ENCODE peak calls at places on chromosomes 16 and 17, in nine cellular contexts. K is cardiac muscle cell; Q is A549; F is HCT116; Z is CD8-positive, alpha-beta T cell; H is fibroblast of lung; T is neural progenitor cell; N is Peyer's patch; S is body of pancreas. J is an unnamed sample.

GRCh38 chr16:87851141-87851587 is 18.1 kb downstream of the SLC7A5 start:
- DNase-seq in S (no peak), Z (no peak), K (no peak), T (no peak), H (no peak), Q (no peak), F (no peak), N (no peak), J (no peak)

GRCh38 chr16:9364721-9365693 is 273.6 kb downstream of the HAPSTR1 start:
- DNase-seq in Q (no peak), Z (no peak), N (peak), K (no peak), H (no peak), F (no peak), S (peak), T (no peak), J (no peak)

GRCh38 chr17:17119533-17119932 is 77.3 kb downstream of the MPRIP start:
- DNase-seq in K (peak), H (peak), N (peak), S (no peak), Z (peak), T (no peak), F (no peak), Q (peak), J (peak)

GRCh38 chr17:70520447-70520846 is 351.1 kb downstream of the KCNJ2 start:
- DNase-seq in F (no peak), Z (no peak), Q (no peak), H (no peak), N (no peak), S (no peak), T (no peak), K (no peak), J (no peak)

GRCh38 chr17:61334673-61335072 is 65.0 kb upstream of the TBX2 start:
- DNase-seq in K (no peak), N (no peak), Q (no peak), H (no peak), Z (no peak), T (no peak), F (no peak), S (no peak), J (no peak)

GRCh38 chr17:83152745-83153611 is 73.6 kb downstream of the METRNL start:
- DNase-seq in K (no peak), F (no peak), H (no peak), Q (no peak), T (no peak), Z (no peak), N (peak), S (peak), J (no peak)

GRCh38 chr17:10118788-10119130 is 79.6 kb downstream of the GAS7 start:
- DNase-seq in K (no peak), T (no peak), Q (no peak), N (no peak), F (no peak), H (no peak), S (no peak), Z (no peak), J (peak)

GRCh38 chr17:4953461-4953961 is 2.6 kb downstream of the ENO3 start:
- DNase-seq in K (peak), Z (no peak), S (no peak), F (no peak), T (no peak), H (peak), Q (no peak), N (no peak), J (no peak)

GRCh38 chr17:1562178-1562643 is 381 bp downstream of the PITPNA start:
- DNase-seq in Q (no peak), N (peak), F (no peak), H (no peak), Z (peak), T (no peak), K (peak), S (peak), J (no peak)

GRCh38 chr16:427295-427694 is 1.8 kb downstream of the RAB11FIP3 start:
- DNase-seq in Z (no peak), S (no peak), H (no peak), N (no peak), T (no peak), K (no peak), F (no peak), Q (no peak), J (no peak)

GRCh38 chr17:79399610-79400144 is 211.2 kb downstream of the RBFOX3 start:
- DNase-seq in H (no peak), Z (no peak), Q (no peak), T (peak), N (no peak), F (no peak), K (no peak), S (no peak), J (no peak)

GRCh38 chr16:35492225-35492624 is 2032.8 kb downstream of the TP53TG3F start:
- DNase-seq in S (no peak), H (no peak), Z (no peak), N (no peak), F (no peak), T (no peak), K (no peak), Q (no peak), J (no peak)

GRCh38 chr17:47776330-47777197 is 43.5 kb downstream of the TBX21 start:
- DNase-seq in N (peak), T (peak), F (peak), K (peak), Q (peak), H (peak), Z (peak), S (peak), J (peak)

GRCh38 chr17:61803796-61804195 is 59.5 kb downstream of the BRIP1 start:
- DNase-seq in Q (no peak), K (no peak), H (no peak), T (no peak), Z (no peak), F (no peak), N (no peak), S (no peak), J (no peak)

GRCh38 chr17:67481808-67482207 is 104.7 kb downstream of the PITPNC1 start:
- DNase-seq in H (peak), F (no peak), T (no peak), K (peak), S (no peak), Z (no peak), N (no peak), Q (no peak), J (no peak)

GRCh38 chr17:46072998-46073397 is 73.9 kb downstream of the STH start:
- DNase-seq in Q (peak), S (no peak), H (peak), F (no peak), N (no peak), T (no peak), Z (no peak), K (peak), J (no peak)

GRCh38 chr16:17447273-17447672 is 23.5 kb downstream of the XYLT1 start:
- DNase-seq in Z (no peak), H (no peak), S (no peak), Q (no peak), T (no peak), N (no peak), K (no peak), F (no peak), J (no peak)

GRCh38 chr16:81457326-81458133 is 12.9 kb downstream of the CMIP start:
- DNase-seq in N (peak), K (peak), F (peak), T (no peak), H (peak), Z (no peak), Q (peak), S (no peak), J (no peak)

GRCh38 chr16:7423436-7423941 is 90.8 kb downstream of the RBFOX1 start:
- DNase-seq in Z (no peak), S (no peak), F (no peak), N (no peak), Q (no peak), H (no peak), K (no peak), T (no peak), J (no peak)

GRCh38 chr17:45895304-45895968 is 1.1 kb downstream of the MAPT start:
- DNase-seq in N (no peak), S (no peak), K (peak), T (peak), H (peak), F (no peak), Z (no peak), Q (peak), J (no peak)

GRCh38 chr16:54489225-54489781 is 202.7 kb upstream of the IRX3 start:
- DNase-seq in K (no peak), F (no peak), N (peak), H (no peak), T (no peak), S (peak), Q (peak), Z (no peak), J (no peak)

GRCh38 chr16:67954421-67955196 is 10.7 kb upstream of the LCAT start:
- DNase-seq in T (no peak), N (no peak), Q (no peak), S (no peak), H (no peak), F (no peak), K (no peak), Z (no peak), J (no peak)

GRCh38 chr17:43645765-43646481 is 15.8 kb downstream of the MEOX1 start:
- DNase-seq in F (no peak), N (peak), S (peak), Q (no peak), Z (peak), T (peak), H (peak), K (peak), J (no peak)

GRCh38 chr17:36152639-36153120 is 23.8 kb downstream of the TBC1D3B start:
- DNase-seq in T (no peak), H (no peak), F (no peak), N (no peak), Z (no peak), Q (peak), S (no peak), K (peak), J (no peak)

GRCh38 chr17:2694381-2695242 is 17.0 kb downstream of the CLUH start:
- DNase-seq in Q (no peak), S (peak), T (no peak), F (no peak), K (no peak), N (peak), H (no peak), Z (no peak), J (no peak)

GRCh38 chr16:88701541-88702363 is 4.5 kb downstream of the RNF166 start:
- DNase-seq in Z (no peak), H (no peak), N (no peak), K (no peak), Q (no peak), S (no peak), F (no peak), T (no peak), J (no peak)

GRCh38 chr16:72427001-72427785 is 255.2 kb upstream of the PMFBP1 start:
- DNase-seq in Q (no peak), K (no peak), T (no peak), S (no peak), N (no peak), Z (no peak), H (no peak), F (no peak), J (no peak)

GRCh38 chr16:72428611-72429376 is 256.8 kb upstream of the PMFBP1 start:
- DNase-seq in F (no peak), Z (no peak), S (no peak), N (no peak), T (no peak), K (no peak), H (no peak), Q (no peak), J (no peak)

GRCh38 chr16:72429566-72430160 is 257.7 kb upstream of the PMFBP1 start:
- DNase-seq in T (no peak), K (no peak), Q (no peak), Z (no peak), F (no peak), N (no peak), H (no peak), S (no peak), J (no peak)

GRCh38 chr16:72426416-72426815 is 254.5 kb upstream of the PMFBP1 start:
- DNase-seq in Z (no peak), H (no peak), K (no peak), Q (no peak), F (no peak), N (no peak), T (no peak), S (no peak), J (no peak)

DNA sequence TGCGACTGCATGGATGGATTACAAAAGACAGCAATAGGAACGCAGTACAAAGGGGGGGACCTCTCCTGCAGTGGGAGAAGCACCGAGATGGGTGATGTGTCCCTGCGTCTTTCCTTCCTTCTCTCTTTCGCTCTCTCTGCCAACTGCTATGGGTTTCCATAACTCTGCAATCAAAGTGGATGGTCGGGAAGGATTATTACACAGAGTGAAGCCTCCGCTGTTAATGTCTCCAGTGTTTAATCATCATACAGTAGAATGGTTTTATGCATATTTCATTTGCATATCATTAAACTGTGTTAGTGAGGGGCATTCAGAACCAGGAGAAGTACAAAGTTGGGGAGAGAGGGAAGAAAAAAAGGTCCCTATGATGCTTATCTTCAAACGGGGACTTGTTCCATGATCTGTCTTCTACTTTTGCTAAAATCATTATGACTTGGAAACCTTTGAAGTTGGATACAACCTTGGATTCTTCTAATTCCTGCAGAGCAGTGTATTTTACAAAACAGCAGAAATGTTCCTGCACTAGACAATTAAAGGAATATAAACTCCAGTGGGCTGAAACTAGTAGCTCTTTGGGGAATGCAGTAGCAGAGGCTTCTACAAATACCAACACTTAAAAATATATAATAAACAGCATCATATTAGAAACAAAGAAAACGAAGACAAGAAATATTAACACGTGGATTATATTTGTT is 256.0 kb upstream of the PMFBP1 start:
- DNase-seq in H (no peak), Z (no peak), K (no peak), T (no peak), N (no peak), F (no peak), Q (no peak), S (no peak), J (no peak)
- H3K4me3 ChIP-seq in H (no peak), Z (no peak), K (no peak), T (no peak), N (no peak), F (no peak), Q (no peak), S (no peak), J (no peak)

DNA sequence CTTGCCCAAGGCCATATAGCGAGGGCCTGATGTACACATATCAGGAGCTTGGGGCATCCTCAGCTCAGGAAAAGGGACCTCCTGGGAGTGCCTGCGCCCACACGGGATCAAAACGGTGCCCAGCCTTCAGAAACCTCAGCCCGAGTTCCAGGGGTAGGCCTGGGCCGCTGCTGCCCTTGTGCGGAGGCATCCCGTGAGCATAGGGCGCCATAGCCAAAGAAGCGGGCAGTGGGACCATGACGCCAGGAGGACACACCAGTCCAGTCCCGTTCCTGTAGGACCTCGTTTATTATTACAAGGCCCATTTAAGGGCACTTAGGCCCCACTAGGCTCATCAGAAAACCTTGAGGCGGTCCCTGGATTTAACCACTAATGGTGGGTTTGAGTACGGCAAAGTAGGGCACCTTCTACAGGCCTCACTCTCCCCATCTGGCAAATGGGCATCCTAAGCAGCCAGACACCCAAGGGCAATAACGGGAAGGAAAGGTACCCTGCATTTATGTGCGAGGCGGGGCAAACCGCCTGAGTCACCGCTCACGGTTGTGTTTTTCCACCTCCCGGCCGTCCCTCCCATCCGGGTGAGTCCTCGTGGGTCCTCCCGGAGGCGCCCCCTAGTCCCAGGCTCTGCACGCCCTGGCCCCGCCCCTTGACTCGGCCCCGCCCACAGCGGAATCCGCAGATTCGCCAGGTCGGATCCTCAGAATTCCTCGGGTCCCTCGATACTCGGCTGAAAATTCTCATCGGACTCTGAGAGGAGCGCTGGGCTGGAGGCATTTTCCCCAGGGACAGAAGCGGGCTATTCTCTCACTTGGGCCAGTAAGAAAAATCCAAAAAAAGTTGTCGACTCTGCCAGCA is 726 bp upstream of the SETD1A start:
- DNase-seq in N (peak), H (peak), T (peak), Q (peak), K (peak), S (peak), Z (peak), F (peak), J (peak)
- TF ChIP-seq CTCF in N (peak), H (peak), T (peak), Q (peak), K (peak), S (no peak), Z (no peak), F (peak), J (peak)

GRCh38 chr16:83937267-83937666 is 15.8 kb upstream of the OSGIN1 start:
- DNase-seq in H (no peak), N (no peak), S (no peak), T (no peak), Z (no peak), Q (no peak), F (no peak), K (no peak), J (no peak)

GRCh38 chr16:83936581-83937165 is 16.4 kb upstream of the OSGIN1 start:
- DNase-seq in T (no peak), N (no peak), Z (no peak), F (no peak), K (no peak), H (no peak), Q (no peak), S (no peak), J (no peak)

GRCh38 chr16:83934684-83934977 is 18.4 kb upstream of the OSGIN1 start:
- DNase-seq in S (no peak), H (no peak), Z (no peak), F (no peak), Q (no peak), K (no peak), N (no peak), T (no peak), J (no peak)

GRCh38 chr16:83935005-83935857 is 17.8 kb upstream of the OSGIN1 start:
- DNase-seq in T (no peak), F (no peak), Q (no peak), K (no peak), Z (no peak), N (no peak), S (no peak), H (no peak), J (no peak)

GRCh38 chr16:83935858-83936255 is 17.2 kb upstream of the OSGIN1 start:
- DNase-seq in S (no peak), F (no peak), H (no peak), T (no peak), N (no peak), Z (no peak), K (no peak), Q (no peak), J (no peak)
- H3K4me3 ChIP-seq in S (no peak), F (no peak), H (no peak), T (no peak), N (no peak), Z (no peak), K (no peak), Q (no peak), J (no peak)

GRCh38 chr17:75079023-75079373 is 8.8 kb upstream of the SLC16A5 start:
- DNase-seq in H (no peak), T (no peak), Z (no peak), Q (peak), K (no peak), N (no peak), S (no peak), F (no peak), J (no peak)

GRCh38 chr17:75075597-75076253 is 12.0 kb upstream of the SLC16A5 start:
- DNase-seq in K (no peak), S (no peak), Z (no peak), F (no peak), Q (no peak), N (no peak), H (no peak), T (no peak), J (no peak)

GRCh38 chr17:75077072-75077489 is 10.7 kb upstream of the SLC16A5 start:
- DNase-seq in Q (no peak), T (no peak), S (no peak), F (no peak), H (no peak), N (peak), K (no peak), Z (no peak), J (no peak)

GRCh38 chr17:75078097-75079022 is 9.4 kb upstream of the SLC16A5 start:
- DNase-seq in F (peak), T (no peak), H (peak), Q (peak), S (peak), N (no peak), K (peak), Z (no peak), J (peak)

DNA sequence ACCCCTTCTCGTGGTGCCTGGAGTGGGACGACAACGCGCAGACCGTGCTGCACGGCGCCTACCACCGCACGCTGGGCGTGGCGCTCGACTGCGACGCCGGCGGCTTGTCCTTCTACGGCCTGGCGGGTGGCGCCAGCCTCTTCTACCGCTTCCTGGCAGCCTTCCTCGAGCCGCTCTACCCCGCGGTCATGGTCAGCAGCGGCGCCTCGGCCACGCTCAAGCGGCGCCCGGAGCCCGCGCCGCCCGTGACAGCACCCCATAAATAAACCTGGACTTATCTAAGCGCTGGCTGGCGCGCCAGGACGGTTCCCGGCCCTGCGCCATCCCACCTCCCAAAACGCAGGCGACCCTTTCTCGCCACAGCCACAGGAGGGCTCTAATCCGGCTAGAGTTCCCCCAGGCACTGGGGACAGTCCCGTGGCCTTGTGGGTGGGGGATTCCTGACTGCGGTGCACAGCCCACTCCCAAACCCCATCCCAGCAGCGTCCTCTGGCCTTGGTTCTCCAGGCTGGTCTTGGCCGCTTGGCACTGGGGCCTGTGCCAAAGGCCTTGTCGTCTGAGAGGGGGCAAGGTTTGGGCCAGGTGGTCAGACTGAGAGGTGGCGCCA is 10.2 kb upstream of the SLC16A5 start:
- DNase-seq in F (no peak), T (no peak), Q (no peak), K (peak), Z (peak), N (peak), S (peak), H (no peak), J (peak)
- TF ChIP-seq CTCF in F (peak), T (no peak), Q (no peak), K (no peak), Z (no peak), N (peak), S (no peak), H (no peak), J (peak)

GRCh38 chr17:29278692-29279091 is 15.3 kb downstream of the NUFIP2 start:
- DNase-seq in Q (no peak), N (no peak), T (no peak), H (no peak), F (no peak), K (no peak), S (no peak), Z (no peak), J (no peak)
- H3K4me3 ChIP-seq in Q (no peak), N (no peak), T (no peak), H (no peak), F (no peak), K (no peak), S (no peak), Z (no peak), J (no peak)